ENCODE peak calls at places on chromosomes 13 and 19, in four cellular contexts. X is heart right ventricle, K is foreskin keratinocyte, S is uterus. J is an unnamed sample.

GRCh38 chr13:33411312-33411711 is 125.8 kb upstream of the STARD13 start:
- DNase-seq in X (no peak), K (no peak), S (no peak), J (no peak)

GRCh38 chr19:28239270-28239669 is 973.7 kb downstream of the UQCRFS1 start:
- DNase-seq in X (no peak), K (no peak), S (no peak), J (no peak)

GRCh38 chr13:40611635-40612422 is 54.6 kb downstream of the FOXO1 start:
- DNase-seq in X (no peak), K (no peak), S (no peak), J (no peak)

GRCh38 chr13:50693755-50694154 is 149.7 kb downstream of the DLEU7 start:
- DNase-seq in X (peak; percentile 62), K (no peak), S (no peak), J (no peak)

GRCh38 chr19:45075215-45076028 is 856 bp downstream of the ZNF296 start:
- DNase-seq in X (peak; percentile 68), K (peak; percentile 40), S (no peak), J (peak; percentile 87)

GRCh38 chr19:39125554-39126311 is at the start of gene PAK4:
- DNase-seq in X (peak; percentile 96), K (peak; percentile 86), S (peak; percentile 98), J (peak; percentile 98)

GRCh38 chr19:15025237-15025636 is 24.0 kb upstream of the CASP14 start:
- DNase-seq in X (no peak), K (no peak), S (no peak), J (no peak)

GRCh38 chr13:31965361-31966066 is 66.1 kb upstream of the FRY start:
- DNase-seq in X (no peak), K (peak; percentile 44), S (no peak), J (no peak)

GRCh38 chr13:46571189-46571901 is 18.4 kb downstream of the LRCH1 start:
- DNase-seq in X (no peak), K (no peak), S (no peak), J (no peak)

GRCh38 chr19:29967623-29968022 is 25.6 kb downstream of the URI1 start:
- DNase-seq in X (no peak), K (no peak), S (no peak), J (no peak)

GRCh38 chr19:50514346-50515167 is 844 bp upstream of the ASPDH start:
- DNase-seq in X (no peak), K (no peak), S (no peak), J (no peak)

DNA sequence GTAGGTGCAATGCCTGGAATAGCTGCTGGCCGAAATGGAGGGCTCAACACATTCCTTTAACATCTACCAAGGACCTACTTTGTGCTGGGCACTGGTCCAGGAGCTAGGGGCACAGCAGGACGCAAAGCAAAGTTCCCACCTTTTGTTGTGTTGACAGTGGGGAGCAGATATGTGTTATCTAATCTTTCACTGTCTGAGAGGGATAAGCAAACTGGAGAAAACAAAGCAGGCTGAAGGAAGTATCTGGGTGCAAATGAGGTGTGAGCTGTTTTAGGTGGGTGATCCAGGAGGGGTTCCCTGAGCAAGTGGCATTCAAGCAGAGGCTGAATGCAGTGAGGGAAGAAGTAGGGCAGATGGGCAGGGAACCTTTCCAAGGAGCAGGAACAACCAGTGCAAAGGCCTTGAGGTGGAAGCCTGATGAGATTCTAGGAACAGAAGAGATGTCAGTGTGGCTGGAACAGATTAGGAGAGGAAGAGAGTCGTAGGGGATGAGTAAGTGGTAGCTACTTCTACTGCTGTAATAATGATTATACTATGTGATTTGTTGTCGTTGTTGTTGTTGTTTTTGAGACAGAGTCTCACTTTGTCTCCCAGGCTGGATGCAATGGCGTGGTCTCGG is 2.2 kb upstream of the PLAUR start:
- DNase-seq in X (no peak), K (no peak), S (no peak), J (no peak)
- H3K4me1 ChIP-seq in X (peaks cover 71% of the 10 kb centered on the region), K (peaks cover 16% of the 10 kb centered on the region), S (no peaks in the 10 kb centered on the region), J (no peaks in the 10 kb centered on the region)

GRCh38 chr13:99740261-99740979 is 231.1 kb downstream of the ZIC5 start:
- DNase-seq in X (no peak), K (no peak), S (no peak), J (no peak)

GRCh38 chr13:99743079-99743478 is 228.5 kb downstream of the ZIC5 start:
- DNase-seq in X (no peak), K (no peak), S (no peak), J (no peak)

GRCh38 chr13:99746857-99747710 is 224.5 kb downstream of the ZIC5 start:
- DNase-seq in X (no peak), K (no peak), S (no peak), J (no peak)

GRCh38 chr13:99737456-99737855 is 234.1 kb downstream of the ZIC5 start:
- DNase-seq in X (no peak), K (no peak), S (no peak), J (no peak)

GRCh38 chr13:99741979-99742378 is 229.6 kb downstream of the ZIC5 start:
- DNase-seq in X (no peak), K (no peak), S (no peak), J (no peak)
- H3K4me1 ChIP-seq in X (peaks cover 3% of the 10 kb centered on the region), K (no peaks in the 10 kb centered on the region), S (no peaks in the 10 kb centered on the region), J (no peaks in the 10 kb centered on the region)

GRCh38 chr19:16371540-16371986 is 46.9 kb downstream of the KLF2 start:
- DNase-seq in X (peak; percentile 69), K (no peak), S (no peak), J (peak; percentile 76)
- H3K4me1 ChIP-seq in X (peaks cover 92% of the 10 kb centered on the region), K (no peaks in the 10 kb centered on the region), S (peaks cover 8% of the 10 kb centered on the region), J (peaks cover 33% of the 10 kb centered on the region)

DNA sequence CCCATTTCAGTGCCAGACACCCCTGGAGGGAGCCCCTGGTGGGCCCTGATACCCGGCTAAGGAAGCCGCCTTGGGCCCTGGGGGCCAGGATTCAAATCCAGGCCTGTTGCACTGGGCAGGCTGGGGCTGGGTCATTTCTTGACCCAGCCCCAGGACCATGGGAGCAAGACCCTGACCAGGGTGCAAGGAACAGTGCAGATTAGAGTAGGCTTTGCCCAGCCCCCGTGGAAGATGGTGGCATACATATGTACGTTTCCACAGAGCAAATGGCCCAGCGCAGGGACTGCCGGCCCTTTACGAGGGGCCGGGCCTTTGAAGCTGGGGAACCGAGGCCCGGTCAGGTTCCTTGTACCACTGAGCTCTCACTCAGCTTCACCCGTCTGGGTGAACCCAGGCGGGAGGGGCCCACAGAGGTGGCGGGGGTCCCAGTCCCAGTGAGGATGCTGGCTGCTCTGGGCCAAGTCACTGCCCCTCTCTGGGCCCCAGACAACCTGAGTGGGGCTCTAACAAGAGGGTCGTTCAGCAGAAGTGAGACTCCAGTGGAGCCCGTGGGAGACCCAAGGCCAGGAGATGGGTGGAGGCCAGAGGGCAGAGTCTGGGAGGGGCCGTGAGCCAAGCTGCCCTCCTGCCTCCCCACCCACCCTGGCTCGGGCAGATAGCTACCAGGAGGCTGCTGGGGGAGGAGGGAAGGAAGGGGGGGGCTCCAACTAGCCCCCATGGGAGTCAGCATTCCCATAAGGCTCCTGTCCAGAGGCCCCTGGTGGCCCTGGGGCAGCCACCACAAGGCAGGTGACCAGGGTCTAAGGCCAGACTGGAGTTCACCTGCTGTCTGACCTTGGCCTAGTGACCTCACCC is 2.7 kb downstream of the MKNK2 start:
- DNase-seq in X (no peak), K (no peak), S (no peak), J (no peak)
- H3K4me1 ChIP-seq in X (peaks cover 79% of the 10 kb centered on the region), K (peaks cover 5% of the 10 kb centered on the region), S (peaks cover 4% of the 10 kb centered on the region), J (peaks cover 15% of the 10 kb centered on the region)

GRCh38 chr13:83987394-83987793 is 105.1 kb upstream of the SLITRK1 start:
- DNase-seq in X (no peak), K (no peak), S (no peak), J (no peak)

GRCh38 chr13:83995930-83996329 is 113.7 kb upstream of the SLITRK1 start:
- DNase-seq in X (no peak), K (no peak), S (no peak), J (no peak)

GRCh38 chr13:83996415-83996814 is 114.1 kb upstream of the SLITRK1 start:
- DNase-seq in X (no peak), K (no peak), S (no peak), J (no peak)

GRCh38 chr13:83992566-83993358 is 110.5 kb upstream of the SLITRK1 start:
- DNase-seq in X (no peak), K (no peak), S (no peak), J (no peak)
- H3K4me1 ChIP-seq in X (no peaks in the 10 kb centered on the region), K (no peaks in the 10 kb centered on the region), S (no peaks in the 10 kb centered on the region), J (no peaks in the 10 kb centered on the region)

DNA sequence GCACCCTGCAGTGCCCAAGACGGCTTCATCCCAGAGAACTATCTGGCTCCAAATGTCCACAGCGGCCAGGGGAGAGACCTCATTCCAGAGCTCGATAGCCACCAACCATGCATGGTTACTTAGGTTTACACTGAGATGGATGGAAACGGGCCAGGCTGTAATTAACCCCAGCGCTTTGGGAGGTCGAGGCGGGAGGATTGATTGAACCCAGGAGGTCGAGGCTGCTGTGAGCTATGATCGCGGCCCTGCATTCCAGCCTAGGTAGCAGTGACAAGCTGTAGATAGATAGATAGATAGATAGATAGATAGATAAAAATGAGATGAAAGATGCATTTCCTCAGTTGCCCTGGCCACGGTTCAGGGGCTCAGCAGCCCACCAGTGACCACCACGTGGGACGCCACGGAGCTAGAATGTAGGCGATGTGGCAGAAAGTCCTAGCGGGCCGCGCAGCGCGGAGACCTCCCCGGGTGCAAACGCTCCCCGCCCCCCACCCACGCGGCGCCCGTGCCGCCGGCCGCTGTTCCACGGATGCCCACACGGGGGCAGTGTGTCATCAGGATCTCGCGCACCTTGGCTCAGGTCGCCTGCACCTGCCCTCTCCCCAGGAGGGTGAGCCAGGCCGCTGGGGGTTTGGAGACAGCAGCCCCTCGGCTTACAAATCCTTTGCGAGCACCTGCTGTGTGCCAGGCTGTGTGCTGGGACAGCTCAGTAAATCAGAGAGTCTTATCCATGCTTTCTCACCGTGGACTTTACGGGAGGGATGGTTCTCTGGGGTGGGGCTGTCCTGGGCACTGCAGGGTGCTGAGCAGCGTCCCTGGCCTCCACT is 13.5 kb upstream of the TLE5 start:
- DNase-seq in X (peak; percentile 70), K (no peak), S (no peak), J (peak; percentile 73)
- H3K4me1 ChIP-seq in X (peaks cover 5% of the 10 kb centered on the region), K (no peaks in the 10 kb centered on the region), S (no peaks in the 10 kb centered on the region), J (no peaks in the 10 kb centered on the region)

DNA sequence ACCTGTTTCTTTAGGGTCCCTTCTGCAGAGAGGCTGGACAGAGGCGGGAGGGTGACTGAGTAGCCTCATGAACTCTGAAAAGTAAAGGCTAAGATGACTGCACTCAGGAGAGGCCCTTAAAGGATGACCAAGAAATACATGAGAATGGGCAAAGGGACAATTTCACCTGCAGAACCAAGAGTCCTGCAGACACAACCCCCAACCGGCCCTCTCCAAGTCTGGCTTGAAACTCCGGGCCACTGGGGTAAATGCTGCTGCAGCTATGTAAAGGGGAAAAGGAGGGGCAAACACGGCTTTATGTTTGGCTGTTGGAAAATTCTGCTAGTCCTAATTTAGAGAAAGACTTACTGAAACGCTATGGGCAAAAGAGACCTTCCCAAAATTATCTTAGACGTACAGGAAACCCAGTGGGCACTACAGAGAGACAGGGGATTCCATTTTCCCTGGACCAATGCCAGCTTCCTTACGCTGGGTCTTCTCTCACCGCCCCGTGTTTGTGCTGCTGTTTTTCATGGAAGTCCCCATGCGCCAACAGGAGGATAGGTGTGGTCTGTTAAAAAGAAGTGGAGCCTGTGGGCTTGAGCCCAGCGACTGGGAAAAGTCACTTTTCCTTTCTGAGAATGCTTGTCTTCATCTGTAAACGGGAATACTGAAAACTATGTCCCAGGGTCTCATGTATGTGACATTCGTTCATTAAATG is 10.6 kb downstream of the COL4A2 start:
- DNase-seq in X (no peak), K (no peak), S (no peak), J (no peak)
- H3K4me1 ChIP-seq in X (peaks cover 90% of the 10 kb centered on the region), K (peaks cover 38% of the 10 kb centered on the region), S (no peaks in the 10 kb centered on the region), J (no peaks in the 10 kb centered on the region)

GRCh38 chr13:45333251-45333972 is 7.6 kb downstream of the TPT1 start:
- DNase-seq in X (no peak), K (no peak), S (no peak), J (no peak)
- H3K4me1 ChIP-seq in X (peaks cover 100% of the 10 kb centered on the region), K (peaks cover 57% of the 10 kb centered on the region), S (no peaks in the 10 kb centered on the region), J (peaks cover 49% of the 10 kb centered on the region)

GRCh38 chr13:113489171-113489548 is 1.4 kb downstream of the DCUN1D2 start:
- DNase-seq in X (no peak), K (no peak), S (no peak), J (no peak)
- H3K4me1 ChIP-seq in X (peaks cover 78% of the 10 kb centered on the region), K (peaks cover 14% of the 10 kb centered on the region), S (peaks cover 4% of the 10 kb centered on the region), J (peaks cover 10% of the 10 kb centered on the region)

J was measured in right lobe of liver.